ENCODE peak calls at places on chromosomes 16 and 17, in six cellular contexts. W is stimulated activated CD4-positive, alpha-beta T cell treated with anti-CD3 and anti-CD28 coated beads, Interleukin-4, amount 100 ng/mL, for 4 hours; H is 8988T; G is fibroblast of lung; O is H7; M is IMR-90. K is an unnamed sample.

GRCh38 chr16:19192865-19193264 is 24.8 kb downstream of the SYT17 start:
- DNase-seq in O (no peak), M (no peak), H (no peak), W (no peak), G (no peak), K (no peak)

GRCh38 chr16:20166531-20167235 is 93.0 kb upstream of the GPR139 start:
- DNase-seq in M (no peak), G (peak), O (peak), W (no peak), H (no peak), K (no peak)

GRCh38 chr17:17484451-17484899 is 7.7 kb downstream of the MED9 start:
- DNase-seq in M (peak), G (peak), W (no peak), O (peak), H (no peak), K (no peak)

GRCh38 chr17:39702901-39703893 is 3.3 kb downstream of the ERBB2 start:
- DNase-seq in O (no peak), G (no peak), W (no peak), H (no peak), M (peak), K (no peak)

GRCh38 chr16:30953111-30953510 is 4.2 kb downstream of the ORAI3 start:
- DNase-seq in W (no peak), M (no peak), O (no peak), H (no peak), G (no peak), K (no peak)

GRCh38 chr16:56919099-56919800 is 12.7 kb upstream of the HERPUD1 start:
- DNase-seq in H (no peak), O (no peak), M (no peak), W (no peak), G (no peak), K (no peak)

GRCh38 chr16:4649744-4650442 is 25.3 kb downstream of the MGRN1 start:
- DNase-seq in W (no peak), G (no peak), O (no peak), H (no peak), M (no peak), K (no peak)

GRCh38 chr17:48626470-48627241 is 498 bp upstream of the HOXB9 start:
- DNase-seq in G (peak), W (peak), M (peak), H (no peak), O (peak), K (peak)

GRCh38 chr17:66135896-66136295 is 56.0 kb downstream of the CEP112 start:
- DNase-seq in H (no peak), M (peak), G (no peak), O (no peak), W (no peak), K (no peak)

GRCh38 chr17:45227631-45228120 is 6.0 kb downstream of the FMNL1 start:
- DNase-seq in G (no peak), O (peak), W (peak), M (no peak), H (no peak), K (no peak)

GRCh38 chr17:82242977-82243647 is 14.3 kb downstream of the SLC16A3 start:
- DNase-seq in O (no peak), G (peak), H (no peak), M (peak), W (no peak), K (no peak)

GRCh38 chr17:81239714-81240555 is 817 bp downstream of the NDUFAF8 start:
- DNase-seq in W (peak), G (no peak), O (peak), H (peak), M (peak), K (peak)

GRCh38 chr17:72345083-72345482 is 224.3 kb downstream of the SOX9 start:
- DNase-seq in O (no peak), H (no peak), G (no peak), W (no peak), M (no peak), K (no peak)

GRCh38 chr16:5971106-5971505 is 873.5 kb upstream of the EEF2KMT start:
- DNase-seq in W (no peak), G (no peak), H (no peak), O (no peak), M (no peak), K (no peak)

GRCh38 chr16:66913081-66913480 is 5.6 kb downstream of the CDH16 start:
- DNase-seq in M (no peak), G (no peak), W (no peak), H (no peak), O (peak), K (no peak)

GRCh38 chr17:40563371-40564052 is 1.8 kb downstream of the CCR7 start:
- DNase-seq in H (no peak), O (no peak), W (no peak), G (no peak), M (no peak), K (no peak)